ENCODE peak calls at places on chromosome 4, in six cellular contexts. One of them, this sample, is unnamed.

GRCh38 chr4:128519163-128519810 is 231.7 kb upstream of the PGRMC2 start:
- DNase-seq in esophagus squamous epithelium: no peak
- DNase-seq in gastrocnemius medialis: peak; percentile 25
- DNase-seq in heart right ventricle: peak; percentile 63
- DNase-seq in right lobe of liver: no peak
- DNase-seq in GM23338: no peak
- DNase-seq in this sample: no peak

GRCh38 chr4:41178372-41179085 is 35.8 kb downstream of the APBB2 start:
- DNase-seq in gastrocnemius medialis: no peak
- DNase-seq in heart right ventricle: no peak
- DNase-seq in GM23338: no peak
- DNase-seq in esophagus squamous epithelium: no peak
- DNase-seq in right lobe of liver: no peak
- DNase-seq in this sample: no peak

GRCh38 chr4:121457278-121457875 is 76.6 kb upstream of the QRFPR start:
- DNase-seq in heart right ventricle: no peak
- DNase-seq in GM23338: no peak
- DNase-seq in gastrocnemius medialis: no peak
- DNase-seq in right lobe of liver: no peak
- DNase-seq in esophagus squamous epithelium: no peak
- DNase-seq in this sample: no peak

GRCh38 chr4:93184093-93184492 is 644.5 kb upstream of the ATOH1 start:
- DNase-seq in right lobe of liver: no peak
- DNase-seq in GM23338: no peak
- DNase-seq in esophagus squamous epithelium: no peak
- DNase-seq in gastrocnemius medialis: no peak
- DNase-seq in heart right ventricle: no peak
- DNase-seq in this sample: no peak

GRCh38 chr4:74181225-74181624 is 23.3 kb downstream of the MTHFD2L start:
- DNase-seq in right lobe of liver: no peak
- DNase-seq in gastrocnemius medialis: no peak
- DNase-seq in GM23338: no peak
- DNase-seq in esophagus squamous epithelium: no peak
- DNase-seq in heart right ventricle: no peak
- DNase-seq in this sample: no peak

GRCh38 chr4:114752404-114752803 is 153.8 kb downstream of the UGT8 start:
- DNase-seq in right lobe of liver: no peak
- DNase-seq in GM23338: no peak
- DNase-seq in gastrocnemius medialis: no peak
- DNase-seq in esophagus squamous epithelium: no peak
- DNase-seq in heart right ventricle: no peak
- DNase-seq in this sample: no peak

GRCh38 chr4:150217192-150217591 is 138.9 kb downstream of the DCLK2 start:
- DNase-seq in gastrocnemius medialis: no peak
- DNase-seq in heart right ventricle: no peak
- DNase-seq in right lobe of liver: no peak
- DNase-seq in GM23338: peak; percentile 65
- DNase-seq in esophagus squamous epithelium: no peak
- DNase-seq in this sample: no peak

GRCh38 chr4:77618383-77619241 is 13.0 kb downstream of the CXCL13 start:
- DNase-seq in heart right ventricle: peak; percentile 82
- DNase-seq in esophagus squamous epithelium: no peak
- DNase-seq in right lobe of liver: no peak
- DNase-seq in GM23338: peak; percentile 92
- DNase-seq in gastrocnemius medialis: peak; percentile 45
- DNase-seq in this sample: no peak

GRCh38 chr4:74039065-74039763 is 725 bp upstream of the CXCL3 start:
- DNase-seq in heart right ventricle: peak; percentile 12
- DNase-seq in right lobe of liver: no peak
- DNase-seq in gastrocnemius medialis: no peak
- DNase-seq in esophagus squamous epithelium: no peak
- DNase-seq in GM23338: no peak
- DNase-seq in this sample: no peak

GRCh38 chr4:7045553-7045952 is 2.4 kb downstream of the TADA2B start:
- DNase-seq in GM23338: no peak
- DNase-seq in gastrocnemius medialis: no peak
- DNase-seq in right lobe of liver: no peak
- DNase-seq in esophagus squamous epithelium: no peak
- DNase-seq in heart right ventricle: no peak
- DNase-seq in this sample: no peak
- H3K4me1 ChIP-seq in GM23338: peaks cover 9% of the 10 kb centered on the region
- H3K4me1 ChIP-seq in gastrocnemius medialis: peaks cover 51% of the 10 kb centered on the region
- H3K4me1 ChIP-seq in right lobe of liver: peaks cover 43% of the 10 kb centered on the region
- H3K4me1 ChIP-seq in esophagus squamous epithelium: peaks cover 38% of the 10 kb centered on the region
- H3K4me1 ChIP-seq in heart right ventricle: peaks cover 61% of the 10 kb centered on the region
- H3K4me1 ChIP-seq in this sample: peaks cover 27% of the 10 kb centered on the region

DNA sequence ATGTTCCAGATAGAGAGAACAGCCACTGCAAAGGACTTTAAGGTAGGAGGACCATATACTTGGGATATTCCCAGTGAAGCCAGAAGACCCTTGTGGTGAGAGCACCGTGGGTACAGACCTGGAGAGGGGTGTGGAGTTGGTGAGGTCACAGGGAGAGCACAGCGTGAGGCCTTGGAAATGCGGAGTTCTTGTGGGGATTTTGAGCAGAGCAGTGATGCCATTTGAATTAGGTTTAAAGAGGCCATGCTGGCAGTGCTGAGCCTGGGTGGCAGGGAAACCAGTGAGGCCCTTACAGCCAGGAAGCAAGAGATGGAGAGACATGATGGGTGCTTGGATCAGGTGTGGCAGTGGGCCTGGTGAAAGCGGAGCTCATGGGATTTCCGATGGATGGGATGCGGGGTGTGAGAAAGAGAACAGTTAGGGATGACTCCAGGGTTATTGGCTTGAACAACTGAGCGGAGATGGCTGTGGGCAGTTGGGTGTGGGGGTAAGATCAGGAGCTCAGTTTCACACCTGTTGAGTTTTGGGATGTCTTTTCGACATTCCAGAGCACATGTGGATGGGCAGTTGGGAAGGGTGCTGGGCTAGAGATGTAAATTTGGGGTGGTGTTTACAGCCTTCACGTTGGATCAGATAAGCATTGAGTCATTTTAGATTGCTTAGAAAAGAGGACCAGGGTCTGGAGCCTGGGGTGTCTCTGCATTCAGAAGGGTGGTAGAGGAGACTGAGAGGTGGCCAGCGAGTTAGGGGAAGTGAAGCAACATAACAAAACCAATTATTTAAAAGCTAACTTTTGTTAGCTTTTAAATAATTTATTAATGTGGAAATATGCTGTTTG is 68.9 kb downstream of the TMEM131L start:
- DNase-seq in gastrocnemius medialis: no peak
- DNase-seq in heart right ventricle: no peak
- DNase-seq in GM23338: no peak
- DNase-seq in esophagus squamous epithelium: no peak
- DNase-seq in right lobe of liver: no peak
- DNase-seq in this sample: no peak
- H3K27ac ChIP-seq in gastrocnemius medialis: peak overlapping the region; percentile 14
- H3K27ac ChIP-seq in heart right ventricle: no peak overlapping the region
- H3K27ac ChIP-seq in GM23338: peak overlapping the region; percentile 84
- H3K27ac ChIP-seq in esophagus squamous epithelium: no peak overlapping the region
- H3K27ac ChIP-seq in right lobe of liver: no peak overlapping the region
- H3K27ac ChIP-seq in this sample: no peak overlapping the region

DNA sequence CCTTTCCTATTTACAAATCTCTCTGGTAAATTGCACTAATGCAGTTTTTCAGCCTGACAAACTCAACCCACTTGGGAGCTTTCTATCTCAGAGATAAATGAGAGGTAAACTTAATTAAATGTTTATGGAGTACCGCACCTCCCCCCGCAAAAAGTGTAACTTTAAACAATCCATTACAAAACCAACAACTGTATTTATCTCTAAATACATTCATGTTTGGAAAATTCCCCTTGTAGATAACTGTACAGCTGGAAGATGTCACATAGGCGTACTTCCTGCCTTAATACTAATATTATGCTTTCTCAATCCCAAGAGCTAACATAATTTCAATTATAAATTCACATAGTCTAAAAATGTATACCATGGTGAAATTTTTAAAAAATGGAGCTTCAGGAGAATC is 215.4 kb downstream of the LDB2 start:
- DNase-seq in heart right ventricle: no peak
- DNase-seq in right lobe of liver: no peak
- DNase-seq in esophagus squamous epithelium: no peak
- DNase-seq in gastrocnemius medialis: no peak
- DNase-seq in GM23338: no peak
- DNase-seq in this sample: no peak
- H3K4me1 ChIP-seq in heart right ventricle: peaks cover 7% of the 10 kb centered on the region
- H3K4me1 ChIP-seq in right lobe of liver: no peaks in the 10 kb centered on the region
- H3K4me1 ChIP-seq in esophagus squamous epithelium: no peaks in the 10 kb centered on the region
- H3K4me1 ChIP-seq in gastrocnemius medialis: no peaks in the 10 kb centered on the region
- H3K4me1 ChIP-seq in GM23338: peaks cover 8% of the 10 kb centered on the region
- H3K4me1 ChIP-seq in this sample: no peaks in the 10 kb centered on the region

GRCh38 chr4:123743821-123744220 is 347.2 kb downstream of the SPRY1 start:
- DNase-seq in GM23338: no peak
- DNase-seq in esophagus squamous epithelium: no peak
- DNase-seq in heart right ventricle: no peak
- DNase-seq in gastrocnemius medialis: no peak
- DNase-seq in right lobe of liver: no peak
- DNase-seq in this sample: no peak
- H3K27ac ChIP-seq in GM23338: no peak overlapping the region
- H3K27ac ChIP-seq in esophagus squamous epithelium: peak overlapping the region; percentile 16
- H3K27ac ChIP-seq in heart right ventricle: peak overlapping the region; percentile 60
- H3K27ac ChIP-seq in gastrocnemius medialis: peak overlapping the region; percentile 47
- H3K27ac ChIP-seq in right lobe of liver: no peak overlapping the region
- H3K27ac ChIP-seq in this sample: no peak overlapping the region

GRCh38 chr4:7911044-7911578 is 28.6 kb downstream of the AFAP1 start:
- DNase-seq in GM23338: peak; percentile 77
- DNase-seq in heart right ventricle: peak; percentile 32
- DNase-seq in esophagus squamous epithelium: no peak
- DNase-seq in gastrocnemius medialis: no peak
- DNase-seq in right lobe of liver: no peak
- DNase-seq in this sample: no peak
- H3K4me1 ChIP-seq in GM23338: peaks cover 68% of the 10 kb centered on the region
- H3K4me1 ChIP-seq in heart right ventricle: peaks cover 10% of the 10 kb centered on the region
- H3K4me1 ChIP-seq in esophagus squamous epithelium: peaks cover 9% of the 10 kb centered on the region
- H3K4me1 ChIP-seq in gastrocnemius medialis: no peaks in the 10 kb centered on the region
- H3K4me1 ChIP-seq in right lobe of liver: no peaks in the 10 kb centered on the region
- H3K4me1 ChIP-seq in this sample: peaks cover 8% of the 10 kb centered on the region

GRCh38 chr4:183905593-183906485 is 732 bp downstream of the STOX2 start:
- DNase-seq in gastrocnemius medialis: peak; percentile 22
- DNase-seq in right lobe of liver: peak; percentile 66
- DNase-seq in GM23338: peak; percentile 98
- DNase-seq in esophagus squamous epithelium: no peak
- DNase-seq in heart right ventricle: peak; percentile 44
- DNase-seq in this sample: no peak

GRCh38 chr4:183906486-183906735 is 1.3 kb downstream of the STOX2 start:
- DNase-seq in esophagus squamous epithelium: no peak
- DNase-seq in heart right ventricle: no peak
- DNase-seq in right lobe of liver: no peak
- DNase-seq in gastrocnemius medialis: no peak
- DNase-seq in GM23338: no peak
- DNase-seq in this sample: no peak

GRCh38 chr4:183905081-183905592 is at the start of gene STOX2:
- DNase-seq in esophagus squamous epithelium: peak; percentile 5
- DNase-seq in gastrocnemius medialis: peak; percentile 78
- DNase-seq in GM23338: peak; percentile 86
- DNase-seq in right lobe of liver: peak; percentile 92
- DNase-seq in heart right ventricle: peak; percentile 88
- DNase-seq in this sample: peak; percentile 25

GRCh38 chr4:183908284-183908683 is 3.2 kb downstream of the STOX2 start:
- DNase-seq in right lobe of liver: no peak
- DNase-seq in GM23338: no peak
- DNase-seq in gastrocnemius medialis: no peak
- DNase-seq in heart right ventricle: no peak
- DNase-seq in esophagus squamous epithelium: no peak
- DNase-seq in this sample: no peak

DNA sequence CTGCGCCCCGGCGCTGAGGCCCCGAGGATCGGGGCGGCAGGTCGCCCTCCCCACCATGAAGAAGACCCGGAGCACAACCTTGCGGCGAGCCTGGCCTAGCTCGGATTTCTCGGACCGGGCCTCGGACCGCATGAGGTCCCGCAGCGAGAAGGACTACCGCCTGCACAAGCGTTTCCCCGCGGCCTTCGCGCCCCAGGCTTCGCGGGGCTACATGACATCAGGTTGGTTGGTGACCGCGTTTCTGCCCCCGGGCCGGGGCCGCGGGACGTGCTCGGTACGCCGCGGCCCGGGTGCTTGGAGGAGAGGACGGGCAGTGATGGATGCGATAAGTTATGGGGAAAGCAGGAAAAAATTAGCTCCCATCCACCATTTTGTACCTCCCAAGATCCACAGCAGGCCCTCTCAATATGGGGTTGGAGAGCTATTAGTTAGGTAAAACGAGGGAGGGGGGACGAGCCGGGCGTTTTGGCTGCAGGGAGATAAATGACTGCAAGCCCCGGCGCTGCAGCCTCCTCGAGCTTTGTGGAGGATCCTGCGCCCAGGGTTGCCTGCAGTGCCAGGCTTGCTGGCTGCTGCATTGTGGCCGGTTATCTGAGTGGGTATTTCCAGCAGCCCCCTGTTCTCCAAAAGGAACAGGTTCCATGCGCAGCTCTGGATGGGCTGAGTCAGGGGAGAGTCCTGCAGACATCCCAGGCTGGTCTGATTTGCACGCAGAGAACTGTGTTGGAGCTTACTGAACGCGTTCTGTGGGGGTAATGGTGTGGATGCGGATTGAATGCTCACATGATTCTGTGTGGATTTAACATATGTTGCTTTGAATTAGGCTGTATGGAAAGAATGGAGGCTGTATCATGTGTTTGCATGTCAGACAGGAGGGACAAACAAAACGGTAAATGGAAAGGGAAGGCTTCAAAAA is 1.9 kb downstream of the STOX2 start:
- DNase-seq in heart right ventricle: no peak
- DNase-seq in esophagus squamous epithelium: no peak
- DNase-seq in right lobe of liver: no peak
- DNase-seq in GM23338: peak; percentile 74
- DNase-seq in gastrocnemius medialis: no peak
- DNase-seq in this sample: no peak
- H3K27ac ChIP-seq in heart right ventricle: peak overlapping the region; percentile 92
- H3K27ac ChIP-seq in esophagus squamous epithelium: peak overlapping the region; percentile 42
- H3K27ac ChIP-seq in right lobe of liver: no peak overlapping the region
- H3K27ac ChIP-seq in GM23338: no peak overlapping the region
- H3K27ac ChIP-seq in gastrocnemius medialis: no peak overlapping the region
- H3K27ac ChIP-seq in this sample: no peak overlapping the region

GRCh38 chr4:145931403-145931802 is 7.2 kb downstream of the ZNF827 start:
- DNase-seq in gastrocnemius medialis: no peak
- DNase-seq in right lobe of liver: no peak
- DNase-seq in esophagus squamous epithelium: no peak
- DNase-seq in GM23338: no peak
- DNase-seq in heart right ventricle: no peak
- DNase-seq in this sample: no peak
- H3K4me1 ChIP-seq in gastrocnemius medialis: peaks cover 54% of the 10 kb centered on the region
- H3K4me1 ChIP-seq in right lobe of liver: no peaks in the 10 kb centered on the region
- H3K4me1 ChIP-seq in esophagus squamous epithelium: peaks cover 5% of the 10 kb centered on the region
- H3K4me1 ChIP-seq in GM23338: peaks cover 55% of the 10 kb centered on the region
- H3K4me1 ChIP-seq in heart right ventricle: peaks cover 24% of the 10 kb centered on the region
- H3K4me1 ChIP-seq in this sample: no peaks in the 10 kb centered on the region

GRCh38 chr4:82861529-82861928 is 29.4 kb downstream of the SEC31A start:
- DNase-seq in heart right ventricle: no peak
- DNase-seq in GM23338: no peak
- DNase-seq in right lobe of liver: no peak
- DNase-seq in gastrocnemius medialis: no peak
- DNase-seq in esophagus squamous epithelium: no peak
- DNase-seq in this sample: no peak

GRCh38 chr4:82864336-82865001 is 26.5 kb downstream of the SEC31A start:
- DNase-seq in gastrocnemius medialis: no peak
- DNase-seq in heart right ventricle: no peak
- DNase-seq in GM23338: no peak
- DNase-seq in esophagus squamous epithelium: no peak
- DNase-seq in right lobe of liver: no peak
- DNase-seq in this sample: no peak

GRCh38 chr4:82868572-82868971 is 22.4 kb downstream of the SEC31A start:
- DNase-seq in gastrocnemius medialis: no peak
- DNase-seq in heart right ventricle: no peak
- DNase-seq in GM23338: no peak
- DNase-seq in esophagus squamous epithelium: no peak
- DNase-seq in right lobe of liver: no peak
- DNase-seq in this sample: no peak

GRCh38 chr4:82865592-82865991 is 25.4 kb downstream of the SEC31A start:
- DNase-seq in right lobe of liver: no peak
- DNase-seq in gastrocnemius medialis: no peak
- DNase-seq in GM23338: no peak
- DNase-seq in heart right ventricle: no peak
- DNase-seq in esophagus squamous epithelium: no peak
- DNase-seq in this sample: no peak

GRCh38 chr4:82866706-82867385 is 24.1 kb downstream of the SEC31A start:
- DNase-seq in gastrocnemius medialis: no peak
- DNase-seq in esophagus squamous epithelium: no peak
- DNase-seq in heart right ventricle: no peak
- DNase-seq in right lobe of liver: no peak
- DNase-seq in GM23338: no peak
- DNase-seq in this sample: no peak
- H3K27ac ChIP-seq in gastrocnemius medialis: peak overlapping the region; percentile 42
- H3K27ac ChIP-seq in esophagus squamous epithelium: no peak overlapping the region
- H3K27ac ChIP-seq in heart right ventricle: no peak overlapping the region
- H3K27ac ChIP-seq in right lobe of liver: no peak overlapping the region
- H3K27ac ChIP-seq in GM23338: no peak overlapping the region
- H3K27ac ChIP-seq in this sample: peak overlapping the region; percentile 75

This sample was measured in ascending aorta.